ENCODE peak calls at places on chromosome 10, in six cellular contexts. Y, Q, M, L, N and E are unnamed samples.

GRCh38 chr10:51348622-51349021 is 274.3 kb downstream of the PRKG1 start:
- DNase-seq in N (no peak), L (no peak), Y (no peak), M (no peak), Q (no peak), E (no peak)

GRCh38 chr10:131144711-131145375 is 166.7 kb downstream of the TCERG1L start:
- DNase-seq in L (no peak), M (no peak), Q (no peak), Y (no peak), N (no peak), E (no peak)

GRCh38 chr10:118259288-118259906 is 82.7 kb downstream of the FAM204A start:
- DNase-seq in Y (peak), Q (peak), N (peak), L (peak), M (peak), E (peak)

GRCh38 chr10:124543146-124543545 is 81.5 kb downstream of the LHPP start:
- DNase-seq in M (no peak), N (no peak), L (no peak), Q (no peak), Y (no peak), E (no peak)

GRCh38 chr10:124993728-124994451 is 52.0 kb downstream of the ZRANB1 start:
- DNase-seq in Q (no peak), N (no peak), L (no peak), Y (no peak), M (no peak), E (no peak)

GRCh38 chr10:101495324-101495925 is 92.6 kb downstream of the POLL start:
- DNase-seq in L (peak), M (peak), Y (peak), Q (no peak), N (peak), E (no peak)

GRCh38 chr10:6951771-6952170 is 371.7 kb upstream of the PRKCQ start:
- DNase-seq in M (no peak), Q (no peak), Y (no peak), L (no peak), N (no peak), E (no peak)

GRCh38 chr10:132061465-132062180 is 4.1 kb upstream of the JAKMIP3 start:
- DNase-seq in Q (no peak), L (no peak), M (no peak), Y (no peak), N (no peak), E (no peak)

GRCh38 chr10:126518186-126519080 is 130.2 kb upstream of the ADAM12 start:
- DNase-seq in L (peak), Y (no peak), M (no peak), N (no peak), Q (no peak), E (no peak)

GRCh38 chr10:70197235-70197952 is 27.1 kb upstream of the SAR1A start:
- DNase-seq in Q (no peak), M (no peak), N (no peak), L (no peak), Y (no peak), E (peak)

GRCh38 chr10:4981722-4982471 is 18.7 kb downstream of the AKR1C1 start:
- DNase-seq in M (peak), Q (peak), L (peak), Y (peak), N (peak), E (peak)

GRCh38 chr10:6583447-6583846 is 3.4 kb upstream of the PRKCQ start:
- DNase-seq in M (no peak), Q (no peak), Y (no peak), N (no peak), L (no peak), E (peak)

GRCh38 chr10:128050937-128051336 is 75.3 kb downstream of the MKI67 start:
- DNase-seq in M (no peak), Q (no peak), N (no peak), L (no peak), Y (no peak), E (no peak)

GRCh38 chr10:1398626-1399410 is 338.5 kb downstream of the ADARB2 start:
- DNase-seq in Y (no peak), L (no peak), N (no peak), M (no peak), Q (no peak), E (peak)

GRCh38 chr10:29734980-29735627 is 100.3 kb upstream of the SVIL start:
- DNase-seq in Q (peak), M (no peak), N (peak), Y (peak), L (peak), E (peak)

GRCh38 chr10:17004801-17005380 is 124.7 kb downstream of the CUBN start:
- DNase-seq in M (no peak), Y (no peak), L (peak), Q (no peak), N (no peak), E (no peak)

GRCh38 chr10:119301397-119301796 is 94.0 kb downstream of the GRK5 start:
- DNase-seq in Q (no peak), Y (no peak), M (no peak), N (no peak), L (no peak), E (peak)

GRCh38 chr10:119309423-119309770 is 102.0 kb downstream of the GRK5 start:
- DNase-seq in L (no peak), M (no peak), Q (no peak), Y (no peak), N (no peak), E (no peak)

GRCh38 chr10:98519936-98520335 is 73.2 kb upstream of the HPS1 start:
- DNase-seq in N (no peak), Y (no peak), M (no peak), L (no peak), Q (peak), E (no peak)

GRCh38 chr10:131858583-131859340 is 42.0 kb upstream of the PPP2R2D start:
- DNase-seq in Q (no peak), M (no peak), L (no peak), N (no peak), Y (no peak), E (no peak)

GRCh38 chr10:344582-345200 is 209.4 kb downstream of the ZMYND11 start:
- DNase-seq in M (no peak), Y (no peak), Q (no peak), L (no peak), N (no peak), E (no peak)

GRCh38 chr10:45502458-45502857 is 128.4 kb downstream of the ALOX5 start:
- DNase-seq in Y (peak), M (no peak), L (no peak), Q (no peak), N (no peak), E (no peak)

GRCh38 chr10:129020621-129021020 is 446.4 kb upstream of the MGMT start:
- DNase-seq in Y (no peak), L (no peak), M (no peak), Q (no peak), N (no peak), E (no peak)

GRCh38 chr10:38003588-38003987 is 6.9 kb upstream of the ZNF33A start:
- DNase-seq in Q (no peak), L (no peak), N (no peak), M (no peak), Y (no peak), E (no peak)
- H3K4me2 ChIP-seq in Q (no peak), L (no peak), N (no peak), M (no peak), Y (no peak), E (no peak)

GRCh38 chr10:3911241-3911640 is 126.2 kb upstream of the KLF6 start:
- DNase-seq in N (no peak), M (no peak), L (no peak), Q (no peak), Y (no peak), E (no peak)
- H3K4me2 ChIP-seq in N (no peak), M (no peak), L (no peak), Q (no peak), Y (no peak), E (no peak)

DNA sequence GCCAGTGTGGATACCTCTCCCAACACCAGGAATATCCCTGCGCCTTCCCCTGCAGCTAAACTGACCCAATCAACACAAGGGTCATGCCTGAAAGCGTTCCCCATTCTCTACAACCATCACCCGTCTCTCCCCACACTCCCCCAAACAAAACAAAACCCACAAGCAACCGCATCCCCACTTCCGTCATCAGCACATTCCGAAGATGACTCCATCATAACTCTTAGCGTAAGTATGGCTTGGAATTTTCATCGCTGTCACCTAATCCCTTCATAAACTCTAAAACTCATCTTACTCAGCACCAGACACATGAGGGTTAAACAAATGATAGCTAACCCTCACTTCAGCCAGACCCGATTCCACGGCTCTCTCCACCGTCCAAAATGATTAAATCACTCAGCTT is 216.1 kb downstream of the PARD3 start:
- DNase-seq in N (no peak), Q (no peak), M (no peak), L (no peak), Y (no peak), E (no peak)
- H3K4me2 ChIP-seq in N (no peak), Q (no peak), M (no peak), L (no peak), Y (no peak), E (no peak)

GRCh38 chr10:77793831-77794230 is 132.7 kb downstream of the DLG5 start:
- DNase-seq in M (no peak), Y (no peak), N (no peak), Q (no peak), L (no peak), E (no peak)
- H3K4me2 ChIP-seq in M (no peak), Y (no peak), N (no peak), Q (no peak), L (no peak), E (no peak)

GRCh38 chr10:110163192-110163773 is 44.1 kb upstream of the MXI1 start:
- DNase-seq in M (no peak), N (no peak), Y (no peak), Q (no peak), L (peak), E (no peak)
- H3K4me2 ChIP-seq in M (no peak), N (no peak), Y (no peak), Q (no peak), L (no peak), E (no peak)

GRCh38 chr10:133089461-133089800 is 1.7 kb downstream of the ADGRA1 start:
- DNase-seq in Q (no peak), Y (no peak), N (no peak), L (no peak), M (no peak), E (no peak)

GRCh38 chr10:133087679-133088523 is at the start of gene ADGRA1:
- DNase-seq in L (peak), Y (no peak), Q (peak), M (no peak), N (no peak), E (no peak)

GRCh38 chr10:133087045-133087678 is 562 bp upstream of the ADGRA1 start:
- DNase-seq in L (no peak), Y (peak), N (no peak), Q (no peak), M (no peak), E (no peak)

GRCh38 chr10:133090101-133090500 is 2.4 kb downstream of the ADGRA1 start:
- DNase-seq in L (no peak), N (no peak), Q (no peak), Y (no peak), M (no peak), E (no peak)

DNA sequence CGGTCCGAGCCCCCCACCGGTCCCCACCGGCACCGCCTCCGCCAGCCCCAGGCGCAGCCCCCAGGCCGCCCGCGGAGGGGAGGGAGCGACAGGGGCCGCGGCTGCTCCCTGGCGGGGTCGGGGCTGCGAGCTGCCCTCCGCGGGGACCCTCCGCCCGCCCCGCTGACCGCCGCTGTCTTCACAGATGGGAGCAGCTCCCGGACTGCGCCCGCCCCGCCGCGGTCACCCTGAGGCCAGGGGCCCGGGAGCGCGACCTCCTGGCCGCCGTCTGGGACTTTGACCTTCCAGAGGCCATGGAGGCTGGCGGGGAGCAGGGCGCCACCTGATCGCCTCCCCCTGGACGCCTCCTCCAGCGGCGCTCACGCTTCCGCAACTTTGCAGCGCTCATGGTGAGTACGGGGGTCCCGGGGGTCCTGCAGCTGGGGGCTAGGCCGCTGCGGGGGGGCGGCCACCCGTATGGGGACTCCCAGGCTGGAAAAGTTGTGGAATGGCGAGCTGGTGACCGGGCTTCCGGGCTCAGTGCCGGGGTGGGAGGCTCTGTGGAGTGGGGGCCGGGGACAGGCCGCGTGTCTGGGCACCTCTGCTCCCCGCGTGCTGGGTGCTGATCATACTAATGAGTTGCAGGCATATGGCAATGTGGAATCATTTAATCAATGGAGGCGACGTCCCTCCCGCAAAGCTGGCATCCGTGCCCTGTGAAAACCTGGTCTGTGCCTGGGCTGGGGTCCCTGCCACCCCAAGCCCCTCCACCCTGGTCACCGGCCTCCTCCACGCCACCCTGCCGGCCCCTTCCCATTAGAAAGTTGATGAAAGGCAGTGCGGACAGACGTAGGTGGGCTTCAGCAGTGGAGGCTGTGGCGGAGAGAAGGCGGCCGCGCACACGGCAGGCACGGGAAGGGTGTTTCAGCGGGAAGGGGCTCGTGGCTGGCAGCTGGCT is 1.1 kb downstream of the ADGRA1 start:
- DNase-seq in M (no peak), N (no peak), Y (no peak), Q (no peak), L (no peak), E (no peak)
- H3K4me2 ChIP-seq in M (no peak), N (no peak), Y (peak), Q (peak), L (no peak), E (no peak)

GRCh38 chr10:109924100-109924499 is 789 bp upstream of the XPNPEP1 start:
- DNase-seq in Q (no peak), M (no peak), N (no peak), L (no peak), Y (no peak), E (no peak)
- H3K4me2 ChIP-seq in Q (no peak), M (peak), N (peak), L (no peak), Y (peak), E (peak)

GRCh38 chr10:47276071-47276470 is 23.9 kb upstream of the GDF10 start:
- DNase-seq in Q (no peak), L (no peak), N (no peak), M (no peak), Y (no peak), E (no peak)
- H3K4me2 ChIP-seq in Q (no peak), L (no peak), N (no peak), M (no peak), Y (no peak), E (no peak)

GRCh38 chr10:24617771-24618396 is 105.8 kb downstream of the ARHGAP21 start:
- DNase-seq in N (peak), L (peak), Q (peak), M (peak), Y (peak), E (peak)
- H3K4me2 ChIP-seq in N (no peak), L (no peak), Q (no peak), M (no peak), Y (no peak), E (no peak)